ENCODE peak calls at places on chromosome X, in four cellular contexts. R is HCT116, M is H9, Q is SK-N-SH. O is an unnamed sample. For H3K4me1, the result is how much of the 10 kb centered on the place peaks cover.

GRCh38 chrX:7074908-7075204 is 72.7 kb upstream of the STS start:
- DNase-seq in R (no peak), M (no peak), Q (no peak), O (no peak)

GRCh38 chrX:68693481-68694410 is 46.3 kb downstream of the STARD8 start:
- DNase-seq in R (no peak), M (peak), Q (peak), O (no peak)

GRCh38 chrX:53319614-53320542 is 38.5 kb upstream of the IQSEC2 start:
- DNase-seq in R (no peak), M (no peak), Q (peak), O (no peak)

GRCh38 chrX:106300656-106301055 is 132.6 kb downstream of the PWWP3B start:
- DNase-seq in R (peak), M (no peak), Q (no peak), O (no peak)

GRCh38 chrX:38856670-38857069 is 55.4 kb downstream of the MID1IP1 start:
- DNase-seq in R (no peak), M (no peak), Q (no peak), O (no peak)

GRCh38 chrX:120365320-120365719 is 3.4 kb downstream of the ATP1B4 start:
- DNase-seq in R (no peak), M (peak), Q (peak), O (peak)

GRCh38 chrX:122934131-122934530 is 249.9 kb upstream of the GRIA3 start:
- DNase-seq in R (no peak), M (no peak), Q (no peak), O (no peak)

GRCh38 chrX:18937173-18937572 is 46.7 kb downstream of the PHKA2 start:
- DNase-seq in R (no peak), M (no peak), Q (no peak), O (no peak)

GRCh38 chrX:136209016-136209738 is 42.0 kb downstream of the MAP7D3 start:
- DNase-seq in R (no peak), M (peak), Q (peak), O (peak)

GRCh38 chrX:49725923-49726904 is 30.4 kb upstream of the PAGE1 start:
- DNase-seq in R (no peak), M (no peak), Q (no peak), O (no peak)

GRCh38 chrX:133849676-133850075 is 135.7 kb downstream of the GPC3 start:
- DNase-seq in R (no peak), M (no peak), Q (no peak), O (no peak)

GRCh38 chrX:154349359-154349935 is 25.0 kb downstream of the FLNA start:
- DNase-seq in R (no peak), M (no peak), Q (no peak), O (no peak)

GRCh38 chrX:1418901-1419544 is 27.1 kb upstream of the SLC25A6 start:
- DNase-seq in R (no peak), M (no peak), Q (no peak), O (no peak)

GRCh38 chrX:91414710-91415109 is 19.9 kb upstream of the PABPC5 start:
- DNase-seq in R (no peak), M (no peak), Q (peak), O (peak)

GRCh38 chrX:85963736-85964135 is 83.6 kb downstream of the CHM start:
- DNase-seq in R (no peak), M (no peak), Q (no peak), O (no peak)

GRCh38 chrX:86215260-86215659 is 67.0 kb downstream of the DACH2 start:
- DNase-seq in R (no peak), M (no peak), Q (no peak), O (no peak)

GRCh38 chrX:15863944-15864491 is 9.4 kb upstream of the AP1S2 start:
- DNase-seq in R (no peak), M (no peak), Q (no peak), O (no peak)

DNA sequence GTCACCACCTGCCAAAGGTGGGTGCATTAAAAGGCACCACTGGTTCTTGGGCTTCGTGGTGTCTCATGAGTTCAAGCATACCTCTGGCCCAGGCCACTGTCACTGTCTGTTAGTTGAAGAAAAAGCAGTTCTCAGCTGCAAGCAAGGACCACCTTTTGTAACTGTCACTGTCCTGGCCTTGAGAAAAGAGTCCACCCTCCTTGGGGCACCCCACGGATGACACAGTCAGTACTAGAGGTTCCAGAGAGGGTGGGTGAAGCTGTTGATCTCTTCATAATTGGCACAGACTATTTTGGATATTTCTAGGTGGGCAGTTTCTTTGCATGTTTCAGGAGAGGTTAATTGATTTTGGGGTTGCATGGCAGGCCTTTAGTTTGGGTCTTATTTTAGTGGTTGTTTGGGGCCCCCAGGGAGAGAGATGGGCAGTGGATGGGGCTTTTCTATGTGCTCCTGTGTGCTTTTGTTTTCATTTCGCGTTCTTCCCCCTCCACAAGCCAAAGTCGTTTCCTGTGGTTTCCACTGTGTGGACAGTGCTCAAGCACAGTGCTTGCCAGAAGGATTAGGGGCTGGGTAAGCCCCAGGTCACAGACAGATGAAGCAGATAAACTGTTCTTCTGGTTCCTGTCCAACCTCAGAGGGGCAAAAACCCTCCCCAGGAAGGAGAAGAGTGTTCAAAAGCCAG is 156.2 kb upstream of the PPP1R2C start:
- DNase-seq in R (no peak), M (no peak), Q (no peak), O (no peak)
- H3K9ac ChIP-seq in R (no peak), M (no peak), Q (no peak), O (no peak)

GRCh38 chrX:142998447-142999208 is 27.1 kb upstream of the SPANXN4 start:
- DNase-seq in R (no peak), M (no peak), Q (no peak), O (no peak)
- H3K4me1 ChIP-seq in R (under half), M (under half), Q (under half), O (under half)

DNA sequence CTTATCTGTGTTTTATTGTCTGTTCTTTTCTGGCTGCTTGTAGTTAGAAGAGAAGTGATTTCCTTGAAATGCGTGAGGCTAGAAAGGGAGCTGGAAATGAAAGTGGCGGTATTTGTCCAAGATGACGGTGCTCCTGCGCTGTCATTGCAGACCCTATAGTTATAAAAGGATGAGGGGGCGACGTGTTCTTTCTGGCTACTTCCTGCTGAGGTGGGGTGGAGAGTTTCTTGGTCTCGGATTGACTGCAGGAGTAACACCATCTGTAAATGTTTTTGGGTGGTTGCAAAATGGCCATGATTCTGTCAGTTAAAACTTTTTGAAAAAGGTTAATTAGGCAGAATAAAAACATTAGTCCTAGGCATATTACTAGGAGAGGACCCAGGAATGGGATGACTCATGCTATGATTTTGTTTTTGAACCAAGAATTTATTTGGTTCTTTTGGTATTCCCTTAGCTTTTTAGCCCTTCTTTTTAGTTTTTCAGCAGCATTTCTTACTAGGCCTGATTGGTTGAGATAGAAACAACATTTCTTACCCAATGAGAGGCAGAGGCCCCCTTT is 53.0 kb downstream of the USP11 start:
- DNase-seq in R (no peak), M (no peak), Q (no peak), O (no peak)
- H3K4me2 ChIP-seq in R (no peak), M (no peak), Q (no peak), O (no peak)

GRCh38 chrX:149631293-149632165 is at the start of gene TMEM185A:
- DNase-seq in R (peak), M (peak), Q (peak), O (peak)

GRCh38 chrX:149628768-149629167 is 2.8 kb downstream of the TMEM185A start:
- DNase-seq in R (no peak), M (no peak), Q (no peak), O (no peak)

GRCh38 chrX:149628280-149628679 is 3.3 kb downstream of the TMEM185A start:
- DNase-seq in R (no peak), M (no peak), Q (no peak), O (no peak)

GRCh38 chrX:149630681-149631292 is 805 bp downstream of the TMEM185A start:
- DNase-seq in R (no peak), M (no peak), Q (peak), O (no peak)

GRCh38 chrX:149629730-149630387 is 1.7 kb downstream of the TMEM185A start:
- DNase-seq in R (no peak), M (no peak), Q (no peak), O (no peak)
- H3K9ac ChIP-seq in R (no peak), M (no peak), Q (no peak), O (peak)

DNA sequence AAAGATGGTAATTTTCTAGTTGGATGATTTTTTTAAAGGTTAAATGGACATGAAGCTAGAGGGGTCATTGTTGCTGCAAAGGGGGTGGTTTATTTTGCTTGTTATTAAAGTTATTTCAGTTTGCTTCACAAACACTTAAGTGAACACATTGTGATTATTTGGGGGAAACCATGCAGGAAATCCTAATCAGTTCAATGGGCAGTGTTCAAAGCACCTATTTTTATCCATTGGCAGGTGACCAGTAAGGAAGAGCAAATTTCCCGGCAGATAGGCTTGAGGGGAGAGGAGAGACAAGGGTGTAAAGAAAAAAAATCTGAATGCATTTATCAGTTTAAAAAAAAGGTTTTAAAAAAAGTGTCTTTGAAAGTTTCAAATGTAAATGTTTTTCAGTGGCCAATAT is 17.6 kb downstream of the GPR174 start:
- DNase-seq in R (no peak), M (no peak), Q (no peak), O (no peak)
- H3K4me1 ChIP-seq in R (under half), M (under half), Q (under half), O (under half)

GRCh38 chrX:103663921-103664320 is 22.6 kb downstream of the MORF4L2 start:
- DNase-seq in R (no peak), M (no peak), Q (no peak), O (no peak)
- H3K4me2 ChIP-seq in R (no peak), M (peak), Q (no peak), O (no peak)

DNA sequence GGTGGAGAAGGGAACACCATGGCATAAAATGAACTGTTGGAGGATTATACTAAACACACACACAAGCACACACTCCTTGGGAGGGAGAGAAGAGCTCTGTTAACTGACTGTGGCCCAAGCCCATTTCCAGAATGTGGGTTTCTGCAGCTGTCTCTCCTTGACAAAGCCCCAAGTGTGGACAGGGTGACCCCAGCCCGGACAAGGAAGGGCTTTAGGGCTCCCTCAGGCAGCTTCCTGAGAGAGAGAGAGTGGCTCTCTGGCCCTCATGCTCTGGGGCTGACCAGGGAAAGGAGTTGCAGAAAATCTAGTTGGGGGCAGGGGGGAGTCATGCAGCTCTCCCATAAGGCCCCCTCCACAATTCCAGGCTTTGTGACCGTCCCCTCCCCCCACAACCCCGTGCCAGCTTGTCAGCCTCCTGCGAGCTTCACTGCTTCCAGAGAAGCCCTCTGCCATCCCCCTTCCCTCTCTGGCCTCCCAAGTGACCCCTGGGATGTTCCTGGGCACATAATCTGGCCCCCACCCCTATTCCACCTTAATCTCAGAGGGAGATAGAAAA is 590 bp downstream of the ARHGEF9 start:
- DNase-seq in R (no peak), M (no peak), Q (no peak), O (no peak)
- H3K9ac ChIP-seq in R (no peak), M (peak), Q (no peak), O (no peak)

DNA sequence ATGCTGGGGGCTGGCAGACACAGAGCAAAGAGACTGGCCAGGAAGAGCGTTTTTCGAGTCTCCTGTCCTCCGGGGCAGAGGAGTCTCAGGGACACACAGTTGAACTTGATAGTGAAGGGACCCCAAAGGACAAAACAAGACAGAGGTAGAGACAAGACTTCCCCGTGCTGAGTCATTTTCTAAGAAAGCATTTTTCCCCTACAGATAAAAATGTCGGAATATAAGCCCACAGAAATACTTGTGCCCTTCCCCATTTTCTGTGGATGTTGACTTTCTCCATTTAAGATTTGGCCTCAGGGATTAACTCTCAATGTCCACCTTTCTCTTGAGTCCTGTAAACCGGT is 523 bp upstream of the BTK start:
- DNase-seq in R (no peak), M (no peak), Q (no peak), O (no peak)
- H3K4me1 ChIP-seq in R (under half), M (under half), Q (under half), O (under half)

DNA sequence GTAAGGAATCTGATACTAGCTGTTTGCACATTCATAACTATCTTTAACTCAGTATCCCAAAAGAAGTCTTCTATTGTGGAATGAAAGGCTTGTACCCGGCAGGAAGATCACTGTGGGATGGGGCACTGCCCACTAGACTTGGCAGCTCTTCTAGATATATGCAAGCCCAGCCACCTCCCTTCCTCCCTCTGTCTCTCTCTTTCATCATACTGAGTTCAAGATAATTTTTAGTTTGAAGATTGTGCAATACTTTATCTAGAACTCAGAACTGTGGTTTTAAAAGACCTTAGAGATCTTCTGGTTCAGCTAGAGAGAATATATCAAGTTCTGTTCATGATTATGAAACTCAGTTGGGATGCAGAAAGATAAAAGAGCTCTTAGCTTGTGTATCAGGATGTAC is 22.5 kb upstream of the GPR34 start:
- DNase-seq in R (no peak), M (no peak), Q (no peak), O (no peak)
- H3K4me2 ChIP-seq in R (no peak), M (no peak), Q (no peak), O (no peak)

GRCh38 chrX:12410523-12410922 is 272.2 kb downstream of the FRMPD4 start:
- DNase-seq in R (no peak), M (no peak), Q (no peak), O (no peak)

GRCh38 chrX:12400218-12400617 is 261.9 kb downstream of the FRMPD4 start:
- DNase-seq in R (no peak), M (no peak), Q (no peak), O (no peak)

GRCh38 chrX:12403474-12404082 is 265.3 kb downstream of the FRMPD4 start:
- DNase-seq in R (no peak), M (no peak), Q (no peak), O (no peak)

GRCh38 chrX:12401252-12401651 is 263.0 kb downstream of the FRMPD4 start:
- DNase-seq in R (no peak), M (no peak), Q (no peak), O (no peak)

DNA sequence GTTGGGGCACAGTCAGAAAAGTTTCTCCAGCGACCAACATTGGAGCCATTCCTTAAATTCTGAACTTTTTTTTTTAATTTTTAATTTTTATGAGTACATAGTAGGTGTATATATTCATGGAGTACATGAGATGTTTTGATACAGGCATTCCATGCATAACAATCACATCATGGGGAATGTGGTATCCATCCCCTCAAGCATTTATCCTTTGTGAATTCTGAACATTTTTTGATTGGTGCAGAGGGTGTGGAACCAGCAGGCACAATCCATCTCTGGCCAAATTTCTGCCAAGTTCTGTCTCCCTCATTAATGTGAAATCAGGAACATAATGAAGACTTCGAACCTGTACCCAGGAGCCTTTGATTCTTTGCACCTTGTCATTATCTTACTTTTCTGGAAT is 267.0 kb downstream of the FRMPD4 start:
- DNase-seq in R (no peak), M (no peak), Q (no peak), O (no peak)
- H3K9ac ChIP-seq in R (no peak), M (no peak), Q (no peak), O (no peak)

O was measured in Karpas-422.